ENCODE peak calls at places on chromosomes 7 and 10, in eight cellular contexts. I, O, H, T, D, E, Q and N are unnamed samples.
A peak's percentile ranks its signal among the peaks of the same experiment; 100 is the strongest.

GRCh38 chr10:26474062-26474461 is 35.9 kb downstream of the APBB1IP start:
- DNase-seq in Q (no peak), T (no peak), I (no peak), D (no peak), O (no peak), H (no peak), E (no peak), N (no peak)

GRCh38 chr7:70614237-70614984 is 517.5 kb upstream of the GALNT17 start:
- DNase-seq in O (peak; percentile 56), D (peak; percentile 46), E (peak; percentile 83), I (no peak), T (peak; percentile 79), H (no peak), Q (no peak), N (peak; percentile 78)

GRCh38 chr7:8436965-8437364 is 3.6 kb downstream of the NXPH1 start:
- DNase-seq in H (peak; percentile 68), I (no peak), T (peak; percentile 78), E (no peak), D (no peak), O (no peak), Q (no peak), N (peak; percentile 90)

GRCh38 chr7:129494041-129494440 is 8.3 kb upstream of the SMKR1 start:
- DNase-seq in E (peak; percentile 82), H (no peak), T (no peak), Q (peak; percentile 91), I (peak; percentile 81), D (no peak), O (peak; percentile 49), N (no peak)

GRCh38 chr10:111473361-111473760 is 396.5 kb downstream of the ADRA2A start:
- DNase-seq in D (no peak), I (no peak), E (no peak), T (no peak), O (no peak), Q (no peak), H (no peak), N (no peak)

GRCh38 chr10:85609509-85609908 is 757.1 kb downstream of the GRID1 start:
- DNase-seq in D (no peak), H (no peak), Q (no peak), I (no peak), O (no peak), E (no peak), T (no peak), N (no peak)

GRCh38 chr10:126387041-126387908 is 1.0 kb downstream of the ADAM12 start:
- DNase-seq in I (peak; percentile 83), T (peak; percentile 77), D (no peak), Q (no peak), O (no peak), H (peak; percentile 39), E (peak; percentile 91), N (peak; percentile 80)

GRCh38 chr10:63520463-63521388 is 475 bp upstream of the REEP3 start:
- DNase-seq in I (peak; percentile 22), H (peak; percentile 92), O (no peak), E (peak; percentile 71), T (peak; percentile 78), D (no peak), Q (no peak), N (peak; percentile 89)

GRCh38 chr7:122132341-122132740 is 11.7 kb downstream of the AASS start:
- DNase-seq in T (no peak), I (peak; percentile 37), O (no peak), E (peak; percentile 64), D (no peak), Q (peak; percentile 9), H (no peak), N (no peak)

GRCh38 chr10:100364735-100365391 is 17.8 kb downstream of the SCD start:
- DNase-seq in Q (peak; percentile 89), T (peak; percentile 99), I (peak; percentile 60), O (peak; percentile 72), E (peak; percentile 92), H (no peak), D (no peak), N (peak; percentile 45)

GRCh38 chr7:44415047-44415446 is 75.4 kb downstream of the NUDCD3 start:
- DNase-seq in E (peak; percentile 25), T (no peak), H (no peak), O (no peak), I (no peak), Q (no peak), D (no peak), N (no peak)

GRCh38 chr10:1026578-1026977 is 919 bp upstream of the IDI2 start:
- DNase-seq in I (no peak), H (no peak), Q (no peak), E (no peak), D (no peak), T (no peak), O (no peak), N (no peak)

GRCh38 chr10:76309744-76310441 is 878.5 kb downstream of the LRMDA start:
- DNase-seq in E (peak; percentile 61), T (no peak), I (no peak), D (no peak), H (no peak), O (no peak), Q (no peak), N (no peak)

GRCh38 chr7:40647719-40648118 is 512.9 kb downstream of the SUGCT start:
- DNase-seq in D (no peak), Q (no peak), I (no peak), O (no peak), H (no peak), E (peak; percentile 3), T (no peak), N (no peak)

GRCh38 chr7:111527545-111527944 is 34.7 kb downstream of the IMMP2L start:
- DNase-seq in I (no peak), H (no peak), T (no peak), Q (no peak), E (no peak), D (no peak), O (no peak), N (no peak)

GRCh38 chr10:3372284-3372683 is 199.7 kb upstream of the PITRM1 start:
- DNase-seq in T (no peak), D (no peak), O (no peak), Q (no peak), I (peak; percentile 11), E (no peak), H (no peak), N (no peak)

GRCh38 chr7:30776971-30777370 is 5.8 kb downstream of the MINDY4 start:
- DNase-seq in E (no peak), I (no peak), Q (no peak), H (no peak), O (no peak), T (no peak), D (no peak), N (no peak)

GRCh38 chr10:100487529-100487928 is 24.7 kb downstream of the WNT8B start:
- DNase-seq in O (no peak), I (no peak), T (no peak), E (no peak), D (no peak), Q (no peak), H (no peak), N (no peak)

GRCh38 chr7:22346383-22347107 is 10.4 kb downstream of the RAPGEF5 start:
- DNase-seq in E (no peak), H (no peak), O (no peak), I (no peak), D (no peak), Q (no peak), T (no peak), N (no peak)

GRCh38 chr10:21525367-21526183 is at the start of gene SKIDA1:
- DNase-seq in Q (peak; percentile 97), T (peak; percentile 89), O (peak; percentile 82), D (peak; percentile 28), H (peak; percentile 83), I (peak; percentile 84), E (peak; percentile 95), N (peak; percentile 93)

DNA sequence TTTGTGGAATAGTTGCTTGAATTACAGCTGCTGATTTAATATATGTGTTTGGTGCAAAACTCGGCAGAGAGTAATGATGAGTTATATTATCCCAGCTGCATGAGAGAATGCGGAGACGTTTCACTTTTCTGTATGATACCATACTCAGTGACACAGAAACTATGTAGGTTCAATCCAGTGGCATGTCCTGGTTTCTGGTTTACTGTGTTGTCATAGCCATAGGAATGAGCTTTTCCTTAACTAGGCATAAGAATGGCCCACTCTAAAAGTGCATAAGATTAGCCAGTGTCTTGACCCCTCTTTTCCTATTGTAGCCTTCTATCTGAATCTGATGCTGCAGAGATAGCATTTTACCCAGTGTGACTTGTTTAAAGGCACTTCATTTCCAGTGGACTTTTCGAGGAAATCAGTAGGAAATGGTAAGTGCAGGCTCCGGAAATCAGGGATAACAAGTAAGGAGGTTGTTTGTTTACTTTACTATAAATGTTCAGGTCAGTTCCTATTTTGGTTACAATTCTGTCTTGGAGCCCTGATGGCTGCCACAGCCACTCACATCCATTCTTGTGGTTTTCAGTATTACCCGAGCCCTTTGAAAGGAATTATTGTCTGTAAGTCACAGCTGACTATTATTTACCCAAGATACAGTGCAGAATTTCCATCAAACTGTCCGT is 70.6 kb downstream of the SEMA3A start:
- DNase-seq in H (no peak), I (peak; percentile 82), O (peak; percentile 49), T (no peak), E (peak; percentile 50), D (no peak), Q (no peak), N (no peak)
- H3K4me3 ChIP-seq in H (no peak overlapping the region), I (peak overlapping the region; percentile 26), O (peak overlapping the region; percentile 22), T (no peak overlapping the region), E (peak overlapping the region; percentile 4), D (no peak overlapping the region), Q (no peak overlapping the region), N (no peak overlapping the region)

GRCh38 chr7:147089608-147090007 is 973.0 kb downstream of the CNTNAP2 start:
- DNase-seq in D (no peak), O (no peak), E (no peak), H (no peak), Q (no peak), I (no peak), T (no peak), N (no peak)
- H3K4me3 ChIP-seq in D (no peak overlapping the region), O (no peak overlapping the region), E (no peak overlapping the region), H (no peak overlapping the region), Q (no peak overlapping the region), I (no peak overlapping the region), T (no peak overlapping the region), N (no peak overlapping the region)

GRCh38 chr10:116005301-116005700 is 267.7 kb downstream of the GFRA1 start:
- DNase-seq in T (no peak), I (no peak), H (no peak), D (no peak), O (no peak), Q (no peak), E (no peak), N (no peak)
- H3K4me3 ChIP-seq in T (no peak overlapping the region), I (no peak overlapping the region), H (no peak overlapping the region), D (no peak overlapping the region), O (no peak overlapping the region), Q (no peak overlapping the region), E (no peak overlapping the region), N (no peak overlapping the region)

GRCh38 chr10:69090687-69091450 is 3.0 kb downstream of the SRGN start:
- DNase-seq in H (no peak), T (no peak), E (peak; percentile 37), I (no peak), O (no peak), D (no peak), Q (no peak), N (no peak)

GRCh38 chr10:69096045-69096444 is 8.1 kb downstream of the SRGN start:
- DNase-seq in H (no peak), Q (no peak), D (no peak), O (no peak), E (no peak), I (no peak), T (no peak), N (no peak)

GRCh38 chr10:69093933-69094332 is 6.0 kb downstream of the SRGN start:
- DNase-seq in H (peak; percentile 48), D (no peak), I (no peak), T (no peak), O (no peak), E (no peak), Q (no peak), N (no peak)

GRCh38 chr10:69089638-69090599 is 2.0 kb downstream of the SRGN start:
- DNase-seq in E (peak; percentile 37), I (peak; percentile 64), Q (no peak), O (no peak), H (no peak), D (no peak), T (peak; percentile 17), N (no peak)

GRCh38 chr10:69092959-69093850 is 5.3 kb downstream of the SRGN start:
- DNase-seq in D (peak; percentile 81), O (no peak), E (peak; percentile 87), H (peak; percentile 74), Q (peak; percentile 72), T (peak; percentile 86), I (peak; percentile 80), N (peak; percentile 67)
- H3K4me3 ChIP-seq in D (peak overlapping the region; percentile 39), O (no peak overlapping the region), E (no peak overlapping the region), H (no peak overlapping the region), Q (no peak overlapping the region), T (no peak overlapping the region), I (no peak overlapping the region), N (no peak overlapping the region)